ENCODE peak calls at places on chromosomes 5 and 9, in eight cellular contexts. One of them, this sample, is unnamed.

GRCh38 chr9:131697908-131698714 is 41.8 kb downstream of the RAPGEF1 start:
- DNase-seq in HuH-7: no peak
- DNase-seq in NCI-H2081: no peak
- DNase-seq in left cardiac atrium: no peak
- DNase-seq in KG1: no peak
- DNase-seq in germinal center: no peak
- DNase-seq in fibroblast of the conjunctiva: no peak
- DNase-seq in A549: peak; percentile 37
- DNase-seq in this sample: peak; percentile 53

GRCh38 chr9:127866535-127866934 is 10.9 kb downstream of the AK1 start:
- DNase-seq in A549: no peak
- DNase-seq in HuH-7: no peak
- DNase-seq in KG1: no peak
- DNase-seq in germinal center: peak; percentile 48
- DNase-seq in fibroblast of the conjunctiva: no peak
- DNase-seq in left cardiac atrium: no peak
- DNase-seq in NCI-H2081: no peak
- DNase-seq in this sample: no peak

GRCh38 chr5:35626108-35626507 is 8.4 kb downstream of the SPEF2 start:
- DNase-seq in A549: no peak
- DNase-seq in fibroblast of the conjunctiva: no peak
- DNase-seq in KG1: no peak
- DNase-seq in germinal center: no peak
- DNase-seq in HuH-7: no peak
- DNase-seq in NCI-H2081: no peak
- DNase-seq in left cardiac atrium: no peak
- DNase-seq in this sample: no peak

GRCh38 chr9:12719431-12719830 is 26.2 kb downstream of the TYRP1 start:
- DNase-seq in left cardiac atrium: no peak
- DNase-seq in A549: peak; percentile 58
- DNase-seq in HuH-7: peak; percentile 4
- DNase-seq in fibroblast of the conjunctiva: peak; percentile 46
- DNase-seq in germinal center: no peak
- DNase-seq in KG1: no peak
- DNase-seq in NCI-H2081: peak; percentile 22
- DNase-seq in this sample: no peak

GRCh38 chr5:958701-959571 is 49.7 kb upstream of the NKD2 start:
- DNase-seq in fibroblast of the conjunctiva: peak; percentile 24
- DNase-seq in HuH-7: no peak
- DNase-seq in KG1: no peak
- DNase-seq in NCI-H2081: peak; percentile 27
- DNase-seq in A549: peak; percentile 80
- DNase-seq in left cardiac atrium: peak; percentile 66
- DNase-seq in germinal center: no peak
- DNase-seq in this sample: no peak

GRCh38 chr5:58921106-58921505 is 338.2 kb downstream of the RAB3C start:
- DNase-seq in KG1: no peak
- DNase-seq in HuH-7: no peak
- DNase-seq in fibroblast of the conjunctiva: no peak
- DNase-seq in NCI-H2081: no peak
- DNase-seq in left cardiac atrium: no peak
- DNase-seq in germinal center: no peak
- DNase-seq in A549: no peak
- DNase-seq in this sample: no peak

GRCh38 chr5:80399553-80400239 is 8.2 kb upstream of the ZFYVE16 start:
- DNase-seq in fibroblast of the conjunctiva: peak; percentile 43
- DNase-seq in A549: peak; percentile 45
- DNase-seq in KG1: no peak
- DNase-seq in NCI-H2081: no peak
- DNase-seq in left cardiac atrium: no peak
- DNase-seq in germinal center: peak; percentile 46
- DNase-seq in HuH-7: no peak
- DNase-seq in this sample: peak; percentile 85

GRCh38 chr9:90979614-90980013 is 178.0 kb downstream of the SYK start:
- DNase-seq in NCI-H2081: no peak
- DNase-seq in A549: no peak
- DNase-seq in HuH-7: no peak
- DNase-seq in KG1: no peak
- DNase-seq in fibroblast of the conjunctiva: no peak
- DNase-seq in germinal center: no peak
- DNase-seq in left cardiac atrium: no peak
- DNase-seq in this sample: no peak

GRCh38 chr5:73955447-73955846 is 329.5 kb downstream of the ARHGEF28 start:
- DNase-seq in germinal center: no peak
- DNase-seq in HuH-7: no peak
- DNase-seq in NCI-H2081: no peak
- DNase-seq in left cardiac atrium: no peak
- DNase-seq in KG1: no peak
- DNase-seq in A549: no peak
- DNase-seq in fibroblast of the conjunctiva: no peak
- DNase-seq in this sample: no peak

GRCh38 chr5:154442801-154443200 is 3.0 kb upstream of the SAP30L start:
- DNase-seq in HuH-7: no peak
- DNase-seq in KG1: no peak
- DNase-seq in fibroblast of the conjunctiva: no peak
- DNase-seq in germinal center: no peak
- DNase-seq in A549: no peak
- DNase-seq in NCI-H2081: no peak
- DNase-seq in left cardiac atrium: no peak
- DNase-seq in this sample: no peak

GRCh38 chr5:123807177-123807900 is 295.4 kb downstream of the CSNK1G3 start:
- DNase-seq in left cardiac atrium: no peak
- DNase-seq in KG1: no peak
- DNase-seq in fibroblast of the conjunctiva: no peak
- DNase-seq in HuH-7: no peak
- DNase-seq in A549: no peak
- DNase-seq in NCI-H2081: peak; percentile 52
- DNase-seq in germinal center: no peak
- DNase-seq in this sample: no peak

GRCh38 chr9:133945314-133945975 is 46.7 kb downstream of the VAV2 start:
- DNase-seq in fibroblast of the conjunctiva: no peak
- DNase-seq in A549: no peak
- DNase-seq in germinal center: peak; percentile 82
- DNase-seq in NCI-H2081: no peak
- DNase-seq in left cardiac atrium: peak; percentile 14
- DNase-seq in HuH-7: no peak
- DNase-seq in KG1: no peak
- DNase-seq in this sample: no peak

GRCh38 chr5:140243855-140244254 is 59.0 kb downstream of the PFDN1 start:
- DNase-seq in A549: no peak
- DNase-seq in KG1: no peak
- DNase-seq in germinal center: no peak
- DNase-seq in NCI-H2081: peak; percentile 77
- DNase-seq in HuH-7: no peak
- DNase-seq in left cardiac atrium: no peak
- DNase-seq in fibroblast of the conjunctiva: no peak
- DNase-seq in this sample: no peak

GRCh38 chr5:69414885-69415583 is at the start of gene MARVELD2:
- DNase-seq in NCI-H2081: peak; percentile 91
- DNase-seq in KG1: no peak
- DNase-seq in A549: peak; percentile 77
- DNase-seq in germinal center: peak; percentile 69
- DNase-seq in left cardiac atrium: peak; percentile 79
- DNase-seq in HuH-7: peak; percentile 84
- DNase-seq in fibroblast of the conjunctiva: peak; percentile 32
- DNase-seq in this sample: no peak

GRCh38 chr9:76733096-76733495 is 31.1 kb upstream of the PCA3 start:
- DNase-seq in KG1: no peak
- DNase-seq in HuH-7: no peak
- DNase-seq in fibroblast of the conjunctiva: no peak
- DNase-seq in A549: no peak
- DNase-seq in left cardiac atrium: no peak
- DNase-seq in NCI-H2081: no peak
- DNase-seq in germinal center: no peak
- DNase-seq in this sample: no peak

GRCh38 chr5:132639706-132640130 is 18.3 kb upstream of the IL13 start:
- DNase-seq in HuH-7: no peak
- DNase-seq in germinal center: no peak
- DNase-seq in NCI-H2081: no peak
- DNase-seq in left cardiac atrium: no peak
- DNase-seq in fibroblast of the conjunctiva: no peak
- DNase-seq in A549: no peak
- DNase-seq in KG1: no peak
- DNase-seq in this sample: no peak

GRCh38 chr5:126002222-126002897 is 420.8 kb upstream of the GRAMD2B start:
- DNase-seq in NCI-H2081: peak; percentile 31
- DNase-seq in left cardiac atrium: peak; percentile 81
- DNase-seq in HuH-7: no peak
- DNase-seq in germinal center: no peak
- DNase-seq in KG1: no peak
- DNase-seq in A549: no peak
- DNase-seq in fibroblast of the conjunctiva: peak; percentile 95
- DNase-seq in this sample: no peak

GRCh38 chr5:172541119-172541763 is 86.9 kb upstream of the SH3PXD2B start:
- DNase-seq in HuH-7: no peak
- DNase-seq in germinal center: no peak
- DNase-seq in NCI-H2081: no peak
- DNase-seq in left cardiac atrium: no peak
- DNase-seq in KG1: no peak
- DNase-seq in fibroblast of the conjunctiva: no peak
- DNase-seq in A549: no peak
- DNase-seq in this sample: no peak

GRCh38 chr5:71937906-71938698 is 169.2 kb upstream of the MAP1B start:
- DNase-seq in fibroblast of the conjunctiva: no peak
- DNase-seq in germinal center: no peak
- DNase-seq in A549: no peak
- DNase-seq in HuH-7: no peak
- DNase-seq in KG1: no peak
- DNase-seq in NCI-H2081: peak; percentile 32
- DNase-seq in left cardiac atrium: no peak
- DNase-seq in this sample: no peak

This sample was measured in AML-193.